ENCODE peak calls at places on chromosomes 7 and 10, in four cellular contexts. One of them, this sample, is unnamed.

GRCh38 chr7:5420841-5421625 is 2.6 kb downstream of the TNRC18 start:
- DNase-seq in A549: peak
- DNase-seq in K562: no peak
- DNase-seq in endothelial cell of umbilical vein: peak
- DNase-seq in this sample: peak

GRCh38 chr7:157136372-157136771 is 2.4 kb upstream of the UBE3C start:
- DNase-seq in K562: peak
- DNase-seq in endothelial cell of umbilical vein: peak
- DNase-seq in A549: peak
- DNase-seq in this sample: peak

GRCh38 chr7:128944487-128945236 is 6.9 kb downstream of the IRF5 start:
- DNase-seq in K562: no peak
- DNase-seq in A549: no peak
- DNase-seq in endothelial cell of umbilical vein: no peak
- DNase-seq in this sample: no peak

GRCh38 chr7:152464312-152465117 is 28.7 kb upstream of the KMT2C start:
- DNase-seq in K562: peak
- DNase-seq in A549: peak
- DNase-seq in endothelial cell of umbilical vein: peak
- DNase-seq in this sample: peak

GRCh38 chr10:128268015-128268722 is 141.9 kb upstream of the MKI67 start:
- DNase-seq in endothelial cell of umbilical vein: peak
- DNase-seq in A549: peak
- DNase-seq in K562: peak
- DNase-seq in this sample: peak

GRCh38 chr7:80393786-80394185 is 118.1 kb downstream of the GNAT3 start:
- DNase-seq in endothelial cell of umbilical vein: no peak
- DNase-seq in A549: no peak
- DNase-seq in K562: no peak
- DNase-seq in this sample: no peak

GRCh38 chr10:3791974-3792633 is 7.1 kb upstream of the KLF6 start:
- DNase-seq in K562: no peak
- DNase-seq in endothelial cell of umbilical vein: no peak
- DNase-seq in A549: no peak
- DNase-seq in this sample: no peak

GRCh38 chr7:108592633-108593277 is 23.1 kb downstream of the DNAJB9 start:
- DNase-seq in A549: no peak
- DNase-seq in K562: peak
- DNase-seq in endothelial cell of umbilical vein: no peak
- DNase-seq in this sample: no peak

GRCh38 chr10:111392910-111393309 is 316.1 kb downstream of the ADRA2A start:
- DNase-seq in endothelial cell of umbilical vein: no peak
- DNase-seq in K562: no peak
- DNase-seq in A549: no peak
- DNase-seq in this sample: no peak

GRCh38 chr10:13567030-13567429 is 19.7 kb upstream of the PRPF18 start:
- DNase-seq in K562: no peak
- DNase-seq in A549: no peak
- DNase-seq in endothelial cell of umbilical vein: no peak
- DNase-seq in this sample: peak

GRCh38 chr10:79044036-79044664 is 24.6 kb upstream of the ZMIZ1 start:
- DNase-seq in A549: no peak
- DNase-seq in endothelial cell of umbilical vein: no peak
- DNase-seq in K562: no peak
- DNase-seq in this sample: no peak

GRCh38 chr10:133072776-133073390 is 14.8 kb upstream of the ADGRA1 start:
- DNase-seq in A549: no peak
- DNase-seq in endothelial cell of umbilical vein: no peak
- DNase-seq in K562: no peak
- DNase-seq in this sample: no peak

GRCh38 chr7:51222916-51223315 is 93.7 kb downstream of the COBL start:
- DNase-seq in K562: no peak
- DNase-seq in endothelial cell of umbilical vein: no peak
- DNase-seq in A549: no peak
- DNase-seq in this sample: no peak

GRCh38 chr10:101380353-101381017 is 26.5 kb downstream of the BTRC start:
- DNase-seq in endothelial cell of umbilical vein: no peak
- DNase-seq in A549: no peak
- DNase-seq in K562: no peak
- DNase-seq in this sample: no peak

GRCh38 chr10:101388671-101389276 is 34.8 kb downstream of the BTRC start:
- DNase-seq in endothelial cell of umbilical vein: no peak
- DNase-seq in K562: no peak
- DNase-seq in A549: no peak
- DNase-seq in this sample: no peak

GRCh38 chr10:101389986-101390531 is 36.1 kb downstream of the BTRC start:
- DNase-seq in A549: no peak
- DNase-seq in K562: no peak
- DNase-seq in endothelial cell of umbilical vein: no peak
- DNase-seq in this sample: no peak

GRCh38 chr10:101386659-101387259 is 32.8 kb downstream of the BTRC start:
- DNase-seq in K562: no peak
- DNase-seq in A549: no peak
- DNase-seq in endothelial cell of umbilical vein: no peak
- DNase-seq in this sample: no peak

GRCh38 chr10:101385866-101386658 is 32.1 kb downstream of the BTRC start:
- DNase-seq in endothelial cell of umbilical vein: no peak
- DNase-seq in A549: no peak
- DNase-seq in K562: no peak
- DNase-seq in this sample: no peak
- TF ChIP-seq MYC in endothelial cell of umbilical vein: no peak
- TF ChIP-seq MYC in A549: no peak
- TF ChIP-seq MYC in K562: no peak
- TF ChIP-seq MYC in this sample: no peak

DNA sequence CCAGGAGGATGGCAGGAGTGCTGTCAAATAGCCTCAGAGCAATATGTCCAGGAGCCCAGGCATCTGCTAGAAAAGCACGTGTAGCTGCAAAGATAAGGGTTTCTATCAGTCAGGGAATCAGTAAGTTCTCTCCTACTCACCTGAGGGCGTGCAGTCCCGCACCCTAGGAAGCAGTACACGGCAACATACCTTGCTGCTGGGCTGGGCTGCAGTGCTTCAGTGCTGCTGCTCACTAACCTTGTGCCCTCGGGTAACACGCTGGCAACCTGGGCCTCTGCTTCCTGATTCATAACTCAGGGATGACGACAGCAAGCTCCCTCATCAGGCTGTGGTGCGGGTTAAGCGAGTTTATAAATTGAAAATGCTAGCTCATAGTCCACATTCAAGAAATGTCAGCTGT is 29.5 kb upstream of the CCNY start:
- DNase-seq in K562: no peak
- DNase-seq in A549: no peak
- DNase-seq in endothelial cell of umbilical vein: no peak
- DNase-seq in this sample: no peak
- TF ChIP-seq MYC in K562: no peak
- TF ChIP-seq MYC in A549: no peak
- TF ChIP-seq MYC in endothelial cell of umbilical vein: no peak
- TF ChIP-seq MYC in this sample: no peak

DNA sequence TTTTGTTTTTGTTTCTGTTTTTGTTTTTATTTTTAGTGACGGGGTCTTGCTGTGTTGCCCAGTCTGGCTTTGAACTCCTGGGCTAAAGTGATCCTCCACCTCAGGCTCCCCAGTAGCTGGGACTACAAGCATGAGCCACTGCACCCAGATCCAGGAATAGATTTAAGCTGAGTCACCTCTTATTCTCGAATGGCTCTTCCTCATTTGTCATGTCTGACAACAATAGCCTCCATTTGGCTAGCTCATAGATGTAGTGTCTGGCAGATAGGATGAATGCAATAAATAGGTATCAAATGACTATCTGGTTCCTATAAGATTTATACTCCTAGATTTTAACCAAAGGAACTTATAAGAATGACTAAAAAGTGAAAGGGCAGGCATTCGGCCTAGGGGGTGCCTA is 172.9 kb downstream of the TMEM26 start:
- DNase-seq in endothelial cell of umbilical vein: peak
- DNase-seq in K562: no peak
- DNase-seq in A549: no peak
- DNase-seq in this sample: peak
- TF ChIP-seq MYC in endothelial cell of umbilical vein: no peak
- TF ChIP-seq MYC in K562: no peak
- TF ChIP-seq MYC in A549: no peak
- TF ChIP-seq MYC in this sample: no peak

GRCh38 chr7:148505955-148506354 is 84.6 kb upstream of the C7orf33 start:
- DNase-seq in K562: no peak
- DNase-seq in endothelial cell of umbilical vein: no peak
- DNase-seq in A549: no peak
- DNase-seq in this sample: no peak
- TF ChIP-seq MYC in K562: no peak
- TF ChIP-seq MYC in endothelial cell of umbilical vein: no peak
- TF ChIP-seq MYC in A549: no peak
- TF ChIP-seq MYC in this sample: no peak

DNA sequence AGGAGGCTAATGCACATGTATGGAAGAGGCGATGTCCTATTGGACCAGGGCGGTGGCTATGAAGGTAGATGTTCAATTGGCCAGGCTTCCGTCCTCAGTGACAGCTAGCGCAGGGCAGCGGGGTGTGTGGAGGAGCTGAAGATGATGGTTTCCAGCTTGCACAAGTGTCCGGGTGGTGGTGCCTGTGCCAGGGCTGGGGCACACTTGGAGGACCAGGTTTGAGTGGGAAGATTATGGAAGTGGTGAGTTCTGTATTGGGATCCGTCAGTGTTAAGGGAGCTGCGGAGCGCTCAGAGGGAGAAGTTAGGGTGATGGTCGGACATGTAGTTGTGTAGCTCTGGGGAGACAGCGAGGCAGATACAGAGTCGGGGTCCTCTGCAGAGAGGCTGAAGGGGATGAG is 8.5 kb upstream of the TBL2 start:
- DNase-seq in A549: no peak
- DNase-seq in endothelial cell of umbilical vein: no peak
- DNase-seq in K562: no peak
- DNase-seq in this sample: no peak
- TF ChIP-seq MYC in A549: no peak
- TF ChIP-seq MYC in endothelial cell of umbilical vein: no peak
- TF ChIP-seq MYC in K562: no peak
- TF ChIP-seq MYC in this sample: no peak

GRCh38 chr10:33675235-33675634 is 340.8 kb upstream of the NRP1 start:
- DNase-seq in K562: no peak
- DNase-seq in A549: no peak
- DNase-seq in endothelial cell of umbilical vein: peak
- DNase-seq in this sample: no peak

GRCh38 chr10:33681580-33681979 is 347.1 kb upstream of the NRP1 start:
- DNase-seq in K562: no peak
- DNase-seq in endothelial cell of umbilical vein: no peak
- DNase-seq in A549: no peak
- DNase-seq in this sample: no peak

GRCh38 chr10:33676606-33677005 is 342.1 kb upstream of the NRP1 start:
- DNase-seq in A549: no peak
- DNase-seq in K562: no peak
- DNase-seq in endothelial cell of umbilical vein: peak
- DNase-seq in this sample: no peak

GRCh38 chr10:33680036-33680435 is 345.6 kb upstream of the NRP1 start:
- DNase-seq in K562: no peak
- DNase-seq in endothelial cell of umbilical vein: no peak
- DNase-seq in A549: no peak
- DNase-seq in this sample: no peak
- TF ChIP-seq MYC in K562: no peak
- TF ChIP-seq MYC in endothelial cell of umbilical vein: no peak
- TF ChIP-seq MYC in A549: no peak
- TF ChIP-seq MYC in this sample: no peak

GRCh38 chr10:49253340-49253739 is 45.6 kb upstream of the C10orf71 start:
- DNase-seq in K562: no peak
- DNase-seq in endothelial cell of umbilical vein: no peak
- DNase-seq in A549: no peak
- DNase-seq in this sample: no peak
- TF ChIP-seq MYC in K562: no peak
- TF ChIP-seq MYC in endothelial cell of umbilical vein: no peak
- TF ChIP-seq MYC in A549: no peak
- TF ChIP-seq MYC in this sample: no peak

This sample was measured in NB4.